ENCODE peak calls at places on chromosome 1, in five cellular contexts. U, O, L, D and X are unnamed samples.

GRCh38 chr1:59484090-59484489 is 187.2 kb downstream of the FGGY start:
- DNase-seq in L (peak; percentile 78), U (no peak), O (peak; percentile 76), D (no peak), X (peak; percentile 84)

GRCh38 chr1:244918422-244919319 is 54.3 kb upstream of the HNRNPU start:
- DNase-seq in L (no peak), O (no peak), D (peak; percentile 63), U (peak; percentile 60), X (no peak)

GRCh38 chr1:34642679-34643078 is 112.2 kb upstream of the GJB5 start:
- DNase-seq in L (no peak), O (no peak), D (no peak), U (no peak), X (no peak)

GRCh38 chr1:115412286-115412685 is 74.2 kb upstream of the NGF start:
- DNase-seq in O (no peak), L (no peak), U (no peak), D (no peak), X (no peak)

GRCh38 chr1:156086256-156086662 is 4.0 kb upstream of the MEX3A start:
- DNase-seq in D (no peak), O (no peak), U (no peak), L (no peak), X (no peak)

GRCh38 chr1:241734533-241734932 is 82.5 kb downstream of the WDR64 start:
- DNase-seq in O (no peak), D (no peak), U (no peak), L (no peak), X (no peak)

GRCh38 chr1:65069186-65069585 is 78.8 kb upstream of the AK4 start:
- DNase-seq in U (no peak), L (no peak), D (peak; percentile 16), O (no peak), X (no peak)

GRCh38 chr1:38962560-38962959 is 20.9 kb upstream of the RHBDL2 start:
- DNase-seq in O (peak; percentile 25), U (no peak), L (no peak), D (no peak), X (peak; percentile 19)